ENCODE peak calls at places on chromosome 10, in four cellular contexts. X is uterus, R is MM.1S, V is adipocyte. Z is an unnamed sample. For H3K36me3, the result is how much of the 10 kb centered on the place peaks cover.

GRCh38 chr10:132329565-132330485 is 2.2 kb upstream of the LRRC27 start:
- DNase-seq in X (no peak), V (peak), R (peak), Z (peak)

GRCh38 chr10:70662362-70663220 is 9.7 kb upstream of the ADAMTS14 start:
- DNase-seq in V (no peak), R (no peak), X (no peak), Z (no peak)

GRCh38 chr10:88898727-88899126 is 18.7 kb downstream of the STAMBPL1 start:
- DNase-seq in V (no peak), X (no peak), R (no peak), Z (no peak)

GRCh38 chr10:79468015-79468560 is 22.7 kb upstream of the ZCCHC24 start:
- DNase-seq in X (no peak), V (no peak), R (no peak), Z (no peak)

GRCh38 chr10:46077141-46077554 is 31.1 kb upstream of the MSMB start:
- DNase-seq in V (peak), X (no peak), R (no peak), Z (no peak)

GRCh38 chr10:62818426-62819011 is 2.4 kb upstream of the EGR2 start:
- DNase-seq in R (no peak), V (peak), X (no peak), Z (no peak)

GRCh38 chr10:3750884-3751283 is 34.1 kb downstream of the KLF6 start:
- DNase-seq in R (no peak), V (no peak), X (no peak), Z (no peak)

GRCh38 chr10:121644501-121644900 is 46.3 kb upstream of the FGFR2 start:
- DNase-seq in V (no peak), X (no peak), R (no peak), Z (no peak)

GRCh38 chr10:83908506-83908905 is 230.8 kb upstream of the GHITM start:
- DNase-seq in V (no peak), R (peak), X (no peak), Z (no peak)

GRCh38 chr10:35822316-35822715 is 180.2 kb upstream of the FZD8 start:
- DNase-seq in R (no peak), V (no peak), X (peak), Z (peak)

GRCh38 chr10:287814-288213 is 152.6 kb downstream of the ZMYND11 start:
- DNase-seq in V (peak), R (no peak), X (no peak), Z (no peak)

GRCh38 chr10:8840356-8840755 is 785.9 kb downstream of the GATA3 start:
- DNase-seq in X (no peak), R (no peak), V (no peak), Z (no peak)

GRCh38 chr10:93600861-93601773 is at the start of gene RBP4:
- DNase-seq in X (no peak), V (peak), R (no peak), Z (peak)

GRCh38 chr10:128472196-128472595 is 346.0 kb upstream of the MKI67 start:
- DNase-seq in R (no peak), V (no peak), X (no peak), Z (no peak)

GRCh38 chr10:17229967-17230682 is 2.1 kb downstream of the VIM start:
- DNase-seq in R (peak), V (peak), X (peak), Z (peak)

GRCh38 chr10:72954596-72955569 is at the start of gene PLA2G12B:
- DNase-seq in X (no peak), R (no peak), V (no peak), Z (no peak)

GRCh38 chr10:117666131-117666530 is 123.6 kb downstream of the EMX2 start:
- DNase-seq in V (no peak), R (no peak), X (no peak), Z (no peak)

GRCh38 chr10:6755891-6756460 is 175.9 kb upstream of the PRKCQ start:
- DNase-seq in R (no peak), X (no peak), V (peak), Z (no peak)

GRCh38 chr10:60606343-60607080 is 171.8 kb upstream of the CDK1 start:
- DNase-seq in V (peak), X (no peak), R (no peak), Z (no peak)

GRCh38 chr10:43683451-43684197 is 34.9 kb upstream of the ZNF32 start:
- DNase-seq in R (peak), V (peak), X (no peak), Z (no peak)

GRCh38 chr10:132834891-132835847 is 49.2 kb upstream of the NKX6-2 start:
- DNase-seq in R (no peak), V (no peak), X (no peak), Z (peak)

GRCh38 chr10:126448091-126448490 is 59.8 kb upstream of the ADAM12 start:
- DNase-seq in X (no peak), R (no peak), V (peak), Z (no peak)

DNA sequence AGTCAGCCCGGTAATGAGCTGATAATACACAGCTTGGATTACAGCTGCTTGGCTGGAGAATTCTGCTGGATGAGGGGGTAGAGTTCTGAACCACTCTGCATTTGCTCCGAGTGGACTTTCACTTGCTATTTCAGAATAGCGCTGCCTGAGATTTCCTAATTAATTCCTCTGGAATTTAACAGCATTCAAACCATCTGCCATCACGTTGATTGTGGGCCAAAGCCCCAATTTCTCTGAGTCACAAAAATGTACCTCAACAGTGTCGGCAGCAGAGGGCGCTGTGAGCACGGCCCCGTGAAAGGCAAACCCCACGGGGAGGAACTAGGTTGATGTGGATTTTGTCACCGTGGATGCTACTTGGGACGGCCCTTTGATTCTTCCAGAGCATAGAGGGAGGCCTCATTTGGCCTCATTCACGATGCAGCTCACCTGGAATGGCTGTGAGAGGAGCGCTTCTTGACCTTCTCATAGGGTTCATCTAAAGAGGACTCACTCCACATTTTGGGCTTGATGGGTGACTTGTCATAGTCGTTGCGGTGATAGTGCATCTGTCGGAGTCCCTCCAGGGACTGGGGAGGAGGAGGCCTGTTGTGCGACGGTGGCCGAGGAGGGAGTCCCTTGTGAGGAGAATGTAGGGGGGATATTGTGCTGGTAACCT is 73.3 kb downstream of the PRPF18 start:
- DNase-seq in V (peak), X (peak), R (peak), Z (peak)
- H3K36me3 ChIP-seq in V (half or more), X (under half), R (under half), Z (under half)

GRCh38 chr10:99395750-99396445 is 34.5 kb downstream of the GOT1 start:
- DNase-seq in X (no peak), V (peak), R (no peak), Z (no peak)

GRCh38 chr10:99396471-99396870 is 34.0 kb downstream of the GOT1 start:
- DNase-seq in R (no peak), V (peak), X (no peak), Z (no peak)

GRCh38 chr10:99403674-99404073 is 26.8 kb downstream of the GOT1 start:
- DNase-seq in V (no peak), X (no peak), R (no peak), Z (no peak)

GRCh38 chr10:99394761-99395386 is 35.5 kb downstream of the GOT1 start:
- DNase-seq in R (no peak), V (no peak), X (no peak), Z (no peak)

DNA sequence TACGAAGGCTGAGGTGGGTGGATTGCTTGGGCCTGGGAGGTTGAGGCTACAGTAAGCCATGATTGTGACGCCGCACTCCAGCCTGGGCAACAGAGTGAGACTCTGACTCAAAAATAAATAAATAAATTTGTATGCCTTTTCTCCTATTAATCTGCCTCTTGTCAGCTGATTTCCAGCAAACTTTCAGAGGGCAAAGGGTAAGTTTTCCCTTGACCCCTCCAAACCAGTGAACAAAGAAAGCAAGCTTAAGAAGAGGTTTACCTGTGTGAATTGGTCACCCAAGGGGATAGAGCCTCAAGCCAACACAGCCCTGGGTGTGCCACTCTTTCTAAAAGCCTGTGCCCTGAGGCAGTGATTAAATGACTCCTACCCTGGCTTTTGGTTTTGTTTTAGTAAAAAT is 30.8 kb downstream of the GOT1 start:
- DNase-seq in X (no peak), V (no peak), R (no peak), Z (no peak)
- H3K36me3 ChIP-seq in X (under half), V (half or more), R (under half), Z (under half)

DNA sequence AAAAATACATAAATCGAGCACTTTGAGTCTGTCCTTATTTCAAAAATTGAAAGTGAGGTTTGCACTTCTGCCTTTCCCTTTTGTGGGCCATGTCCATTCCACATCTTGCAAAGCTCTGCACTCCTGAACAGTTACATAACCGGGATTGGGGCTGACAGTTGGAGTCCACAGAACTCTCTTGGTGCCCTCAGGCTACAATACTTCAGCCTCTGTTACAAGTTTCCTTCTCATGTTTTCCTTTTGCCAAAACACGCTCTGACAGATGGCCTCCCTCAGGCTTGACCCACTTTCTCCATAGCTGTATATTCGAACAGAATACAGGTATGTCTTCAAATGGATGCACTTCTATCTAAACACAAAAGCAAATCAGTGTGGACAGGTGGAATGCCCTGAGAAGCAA is 335.9 kb downstream of the WDR37 start:
- DNase-seq in X (no peak), R (no peak), V (no peak), Z (no peak)
- H3K36me3 ChIP-seq in X (under half), R (under half), V (under half), Z (under half)

DNA sequence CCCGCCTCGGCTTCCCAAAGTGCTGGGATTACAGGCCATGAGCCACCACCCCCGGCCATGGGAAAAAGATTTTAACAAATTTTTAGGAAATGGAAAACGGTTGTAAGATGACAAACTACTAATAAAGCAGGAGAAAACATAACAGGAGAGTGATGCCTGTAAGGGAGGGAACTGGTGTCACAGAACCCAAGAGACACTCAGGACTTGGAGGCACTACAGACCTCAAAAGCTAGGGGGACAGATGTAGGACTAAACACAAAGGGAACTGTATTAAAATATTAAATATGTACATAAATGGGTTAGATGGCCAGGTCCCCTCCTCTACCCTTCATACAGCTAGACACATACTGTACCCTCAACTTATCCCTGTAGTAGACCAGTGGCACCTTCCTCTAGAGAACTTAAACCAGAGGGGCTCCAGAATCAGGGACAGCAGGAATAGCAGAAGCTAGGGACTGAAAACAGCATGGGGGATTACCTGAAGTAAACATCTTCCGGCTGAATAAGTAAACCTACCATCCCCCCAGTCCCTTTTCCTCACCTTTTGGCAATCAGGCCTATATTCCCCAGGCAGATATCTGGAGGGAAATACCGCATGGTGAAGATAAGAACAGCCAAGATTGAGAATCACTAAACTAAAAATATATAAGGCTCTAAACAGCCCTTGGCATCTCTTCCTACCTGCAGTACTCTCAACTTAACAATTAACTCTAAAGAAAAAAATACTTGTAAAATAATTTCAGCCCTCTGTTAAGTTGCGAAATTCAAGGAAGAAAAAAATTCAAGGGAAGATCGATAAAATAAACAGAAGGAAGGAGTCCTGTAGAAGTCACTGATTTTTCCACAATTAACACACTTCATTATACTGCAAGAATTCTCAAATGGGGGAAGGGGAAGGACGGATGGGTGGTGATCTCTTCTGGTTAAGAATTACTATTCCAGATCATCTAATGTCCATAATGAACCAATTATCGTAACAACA is 15.5 kb downstream of the TM9SF3 start:
- DNase-seq in X (no peak), R (no peak), V (no peak), Z (no peak)
- H3K36me3 ChIP-seq in X (under half), R (under half), V (under half), Z (under half)

GRCh38 chr10:124043310-124044142 is 49.9 kb downstream of the CHST15 start:
- DNase-seq in R (peak), V (no peak), X (no peak), Z (no peak)
- H3K36me3 ChIP-seq in R (under half), V (under half), X (under half), Z (under half)

DNA sequence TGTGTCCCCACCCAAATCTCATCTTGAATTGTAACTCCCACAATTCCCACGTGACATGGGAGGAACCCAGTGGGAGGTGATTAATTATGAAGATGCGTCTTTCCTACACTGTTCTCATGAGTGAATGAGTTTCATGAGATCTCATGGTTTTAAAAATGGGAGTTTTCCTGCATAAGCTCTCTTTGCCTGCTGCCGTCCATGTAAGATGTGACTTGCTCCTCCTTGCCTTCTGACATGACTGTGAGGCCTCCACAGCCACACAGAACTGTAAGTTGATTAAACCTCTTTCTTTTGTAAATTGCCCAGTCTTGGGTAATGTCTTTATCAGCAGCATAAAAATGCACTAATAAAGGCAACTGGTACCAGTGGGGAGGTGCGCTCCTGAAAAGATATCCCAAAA is 67.7 kb upstream of the DRGX start:
- DNase-seq in V (no peak), R (no peak), X (no peak), Z (no peak)
- H3K36me3 ChIP-seq in V (half or more), R (under half), X (under half), Z (under half)

GRCh38 chr10:68752711-68753110 is 31.7 kb downstream of the CCAR1 start:
- DNase-seq in R (no peak), X (no peak), V (no peak), Z (no peak)
- H3K36me3 ChIP-seq in R (under half), X (under half), V (half or more), Z (half or more)

GRCh38 chr10:103367782-103368518 is at the start of gene TAF5:
- DNase-seq in R (peak), V (peak), X (peak), Z (peak)

GRCh38 chr10:103374263-103374662 is 6.5 kb downstream of the TAF5 start:
- DNase-seq in R (no peak), V (no peak), X (no peak), Z (no peak)

GRCh38 chr10:103373544-103373943 is 5.8 kb downstream of the TAF5 start:
- DNase-seq in X (no peak), V (no peak), R (no peak), Z (no peak)
- H3K36me3 ChIP-seq in X (under half), V (under half), R (under half), Z (under half)

Z was measured in upper lobe of left lung.